ENCODE peak calls at places on chromosome 11, in four cellular contexts. One of them, this sample, is unnamed.

GRCh38 chr11:89205378-89205777 is 27.7 kb downstream of the TYR start:
- DNase-seq in H1: no peak
- DNase-seq in AG09309: no peak
- DNase-seq in HL-60: no peak
- DNase-seq in this sample: no peak

GRCh38 chr11:10674440-10674855 is 19.1 kb downstream of the IRAG1 start:
- DNase-seq in H1: no peak
- DNase-seq in AG09309: no peak
- DNase-seq in HL-60: no peak
- DNase-seq in this sample: no peak

GRCh38 chr11:11089805-11090204 is 232.0 kb upstream of the ZBED5 start:
- DNase-seq in HL-60: no peak
- DNase-seq in AG09309: no peak
- DNase-seq in H1: no peak
- DNase-seq in this sample: no peak

GRCh38 chr11:36333897-36334296 is 37.8 kb downstream of the PRR5L start:
- DNase-seq in H1: no peak
- DNase-seq in AG09309: no peak
- DNase-seq in HL-60: peak; percentile 8
- DNase-seq in this sample: peak; percentile 79

GRCh38 chr11:965206-965775 is 39.6 kb downstream of the AP2A2 start:
- DNase-seq in H1: no peak
- DNase-seq in AG09309: no peak
- DNase-seq in HL-60: no peak
- DNase-seq in this sample: no peak

GRCh38 chr11:110763249-110764011 is 51.2 kb upstream of the ARHGAP20 start:
- DNase-seq in AG09309: peak; percentile 72
- DNase-seq in H1: no peak
- DNase-seq in HL-60: no peak
- DNase-seq in this sample: peak; percentile 11

GRCh38 chr11:126307706-126308105 is 3.8 kb downstream of the DCPS start:
- DNase-seq in H1: peak; percentile 59
- DNase-seq in AG09309: no peak
- DNase-seq in HL-60: no peak
- DNase-seq in this sample: no peak

GRCh38 chr11:134951305-134951700 is 539.3 kb upstream of the B3GAT1 start:
- DNase-seq in H1: no peak
- DNase-seq in AG09309: peak; percentile 32
- DNase-seq in HL-60: no peak
- DNase-seq in this sample: no peak

GRCh38 chr11:43819926-43820325 is 60.7 kb upstream of the ALKBH3 start:
- DNase-seq in AG09309: no peak
- DNase-seq in HL-60: no peak
- DNase-seq in H1: no peak
- DNase-seq in this sample: no peak

GRCh38 chr11:29161216-29161615 is 855.6 kb downstream of the KCNA4 start:
- DNase-seq in HL-60: no peak
- DNase-seq in AG09309: no peak
- DNase-seq in H1: no peak
- DNase-seq in this sample: peak; percentile 4

GRCh38 chr11:36292311-36292722 is 3.1 kb upstream of the COMMD9 start:
- DNase-seq in HL-60: peak; percentile 31
- DNase-seq in AG09309: no peak
- DNase-seq in H1: peak; percentile 35
- DNase-seq in this sample: no peak

GRCh38 chr11:111762981-111763643 is 3.1 kb downstream of the PPP2R1B start:
- DNase-seq in AG09309: no peak
- DNase-seq in HL-60: no peak
- DNase-seq in H1: no peak
- DNase-seq in this sample: no peak

GRCh38 chr11:44754876-44755552 is 28.3 kb downstream of the TSPAN18 start:
- DNase-seq in AG09309: no peak
- DNase-seq in H1: no peak
- DNase-seq in HL-60: no peak
- DNase-seq in this sample: no peak

GRCh38 chr11:22192642-22193347 is at the start of gene ANO5:
- DNase-seq in H1: peak; percentile 87
- DNase-seq in HL-60: peak; percentile 5
- DNase-seq in AG09309: no peak
- DNase-seq in this sample: no peak

GRCh38 chr11:61968758-61969390 is 1.4 kb upstream of the FTH1 start:
- DNase-seq in AG09309: no peak
- DNase-seq in H1: no peak
- DNase-seq in HL-60: no peak
- DNase-seq in this sample: no peak

GRCh38 chr11:62141111-62142042 is 17.6 kb downstream of the INCENP start:
- DNase-seq in AG09309: no peak
- DNase-seq in H1: no peak
- DNase-seq in HL-60: no peak
- DNase-seq in this sample: no peak

GRCh38 chr11:692824-693414 is 2.1 kb downstream of the DEAF1 start:
- DNase-seq in HL-60: no peak
- DNase-seq in AG09309: no peak
- DNase-seq in H1: no peak
- DNase-seq in this sample: no peak

GRCh38 chr11:111417011-111417765 is 38.1 kb upstream of the POU2AF1 start:
- DNase-seq in AG09309: no peak
- DNase-seq in H1: no peak
- DNase-seq in HL-60: no peak
- DNase-seq in this sample: no peak

GRCh38 chr11:76347391-76347790 is 33.5 kb downstream of the THAP12 start:
- DNase-seq in AG09309: peak; percentile 16
- DNase-seq in H1: no peak
- DNase-seq in HL-60: no peak
- DNase-seq in this sample: no peak

GRCh38 chr11:114358711-114359110 is 41.6 kb downstream of the C11orf71 start:
- DNase-seq in AG09309: no peak
- DNase-seq in HL-60: no peak
- DNase-seq in H1: no peak
- DNase-seq in this sample: no peak

GRCh38 chr11:8080674-8081590 is at the start of gene TUB:
- DNase-seq in HL-60: no peak
- DNase-seq in H1: peak; percentile 77
- DNase-seq in AG09309: no peak
- DNase-seq in this sample: no peak

GRCh38 chr11:73178092-73178539 is 36.0 kb upstream of the FCHSD2 start:
- DNase-seq in H1: peak; percentile 81
- DNase-seq in HL-60: peak; percentile 62
- DNase-seq in AG09309: peak; percentile 64
- DNase-seq in this sample: peak; percentile 53

GRCh38 chr11:128195057-128195751 is 392.2 kb downstream of the ETS1 start:
- DNase-seq in H1: no peak
- DNase-seq in AG09309: no peak
- DNase-seq in HL-60: peak; percentile 59
- DNase-seq in this sample: no peak

GRCh38 chr11:31237819-31238771 is 131.4 kb downstream of the DCDC1 start:
- DNase-seq in H1: no peak
- DNase-seq in AG09309: no peak
- DNase-seq in HL-60: no peak
- DNase-seq in this sample: no peak

GRCh38 chr11:95142431-95142830 is 52.8 kb downstream of the ENDOD1 start:
- DNase-seq in HL-60: no peak
- DNase-seq in AG09309: no peak
- DNase-seq in H1: no peak
- DNase-seq in this sample: no peak

GRCh38 chr11:76787911-76788596 is 4.9 kb downstream of the TSKU start:
- DNase-seq in HL-60: no peak
- DNase-seq in AG09309: no peak
- DNase-seq in H1: no peak
- DNase-seq in this sample: no peak

GRCh38 chr11:67584881-67585873 is 1.6 kb downstream of the GSTP1 start:
- DNase-seq in HL-60: no peak
- DNase-seq in AG09309: no peak
- DNase-seq in H1: no peak
- DNase-seq in this sample: no peak
- H3K4me3 ChIP-seq in HL-60: peak overlapping the region; percentile 55
- H3K4me3 ChIP-seq in AG09309: peak overlapping the region; percentile 74
- H3K4me3 ChIP-seq in H1: peak overlapping the region; percentile 78
- H3K4me3 ChIP-seq in this sample: peak overlapping the region; percentile 95

DNA sequence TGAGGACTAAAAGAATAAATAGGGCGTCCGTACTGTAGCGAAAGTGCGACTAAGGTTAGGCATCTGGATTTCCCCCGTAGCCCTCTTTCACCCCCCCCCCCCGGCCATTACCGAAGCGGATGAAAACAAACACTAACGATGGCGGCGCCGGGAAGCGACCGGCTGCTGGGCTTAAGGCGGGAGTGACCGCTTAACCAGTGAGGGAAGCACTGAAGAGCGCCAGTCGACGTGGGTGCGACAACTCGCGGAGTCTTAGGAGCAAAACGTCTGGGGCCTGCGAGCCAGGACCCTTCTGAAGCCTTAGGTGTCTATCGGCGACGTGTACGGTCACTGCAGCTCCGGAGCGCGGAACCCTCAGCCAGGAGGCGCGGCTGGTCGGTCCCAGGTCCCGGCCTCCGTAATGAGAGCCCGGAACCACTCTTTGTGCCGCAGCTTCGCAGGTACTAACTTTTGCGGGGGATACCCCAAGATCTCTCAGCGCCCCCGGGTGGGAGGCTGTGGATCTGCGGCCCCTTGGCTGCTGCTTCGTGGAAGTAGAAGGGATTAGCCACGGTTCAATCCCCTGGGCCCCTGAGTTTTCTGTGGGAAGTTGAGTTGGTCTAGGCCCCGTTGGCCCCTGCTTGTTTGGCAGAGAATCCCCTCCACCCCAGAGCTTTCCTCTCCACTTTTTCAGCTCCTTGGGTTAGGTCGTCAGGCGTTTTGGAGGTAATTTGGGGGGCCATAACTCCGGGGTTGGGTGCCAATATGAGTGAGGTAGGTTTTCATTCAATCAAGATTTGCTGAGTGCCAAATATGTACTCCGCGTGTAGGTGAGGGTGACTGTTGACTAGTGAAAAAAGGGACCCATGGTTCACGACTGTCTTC is at the start of gene ATG13:
- DNase-seq in HL-60: peak; percentile 68
- DNase-seq in AG09309: no peak
- DNase-seq in H1: peak; percentile 85
- DNase-seq in this sample: peak; percentile 21
- TF ChIP-seq CTCF in HL-60: peak; percentile 58
- TF ChIP-seq CTCF in AG09309: peak; percentile 85
- TF ChIP-seq CTCF in H1: peak; percentile 53
- TF ChIP-seq CTCF in this sample: peak; percentile 85

DNA sequence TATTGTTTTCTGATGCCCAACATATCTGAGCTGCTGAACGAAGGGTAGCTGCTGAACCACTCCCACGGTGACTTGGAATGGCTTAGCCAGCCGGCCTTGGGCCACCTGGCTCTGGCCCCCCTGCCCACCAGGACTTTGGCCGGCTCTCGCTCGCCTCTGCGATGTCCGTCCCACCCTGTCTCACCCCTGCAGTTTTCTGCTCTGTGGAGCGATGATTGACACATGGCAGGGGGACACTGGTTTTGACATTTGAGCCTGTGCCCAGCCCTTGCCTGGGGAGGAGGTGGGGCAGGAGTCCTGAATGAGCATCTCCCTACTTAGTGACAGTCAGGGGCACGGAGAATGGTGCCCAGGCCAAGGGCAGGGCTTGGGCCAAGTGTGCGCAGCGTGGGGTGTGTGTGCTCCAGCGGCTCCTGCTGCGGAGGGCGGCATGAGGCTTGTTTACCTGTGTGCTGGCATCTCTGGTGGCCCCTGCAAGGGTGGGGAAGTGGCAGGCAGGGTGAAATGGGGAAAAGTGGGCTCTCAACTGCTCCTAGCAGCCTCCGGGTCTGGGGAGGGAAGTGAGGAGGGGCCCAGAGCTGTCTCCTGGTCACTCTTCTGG is 15.7 kb upstream of the CDKN1C start:
- DNase-seq in AG09309: no peak
- DNase-seq in H1: no peak
- DNase-seq in HL-60: no peak
- DNase-seq in this sample: no peak
- H3K4me3 ChIP-seq in AG09309: peak overlapping the region; percentile 76
- H3K4me3 ChIP-seq in H1: peak overlapping the region; percentile 40
- H3K4me3 ChIP-seq in HL-60: no peak overlapping the region
- H3K4me3 ChIP-seq in this sample: peak overlapping the region; percentile 54

DNA sequence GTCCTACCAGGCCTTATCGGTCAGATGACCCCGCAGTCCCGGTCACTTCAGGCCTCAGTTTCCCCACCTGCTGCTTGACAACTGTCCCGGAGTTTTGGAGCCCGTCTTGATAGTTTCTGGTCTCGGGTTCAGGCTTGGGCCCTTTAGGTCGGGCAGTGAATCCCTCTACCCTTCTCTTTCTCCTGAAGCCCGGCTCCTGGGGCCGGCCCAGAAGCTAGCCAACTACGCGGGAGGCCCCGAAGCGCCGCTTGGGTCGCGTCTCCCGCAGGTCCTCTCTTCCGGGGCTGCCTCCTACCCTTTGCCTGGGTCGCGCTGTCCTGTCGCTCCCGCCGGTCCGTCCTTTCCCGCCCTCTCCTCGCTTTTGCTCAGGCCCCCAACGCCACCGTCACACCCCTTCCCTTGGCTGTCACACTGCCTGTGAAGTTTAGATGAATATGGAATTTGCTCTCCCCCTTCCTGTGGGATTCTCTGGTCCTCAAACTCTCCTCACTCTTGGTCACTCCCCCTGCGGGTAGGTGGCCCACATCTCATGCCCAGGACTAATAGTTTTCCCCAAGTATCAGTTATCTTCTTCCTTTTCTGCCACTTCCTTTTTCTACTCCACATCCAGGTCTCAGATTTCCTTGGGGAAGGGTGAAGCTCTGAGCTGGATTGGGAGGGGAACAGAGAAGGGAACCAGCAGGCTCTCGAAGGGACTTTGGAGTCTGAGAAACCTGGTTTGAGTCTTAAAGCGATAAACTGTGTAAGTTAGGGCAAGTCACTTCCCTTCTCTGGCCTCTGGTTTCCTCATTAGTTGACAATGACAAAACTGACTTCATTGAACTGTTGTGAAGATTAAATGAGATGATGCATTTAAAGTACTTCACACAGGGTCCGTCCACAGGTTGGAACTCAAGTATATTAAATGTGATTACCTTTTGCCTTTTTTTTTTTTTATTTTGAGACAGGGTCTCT is 791 bp downstream of the RAB1B start:
- DNase-seq in H1: peak; percentile 70
- DNase-seq in AG09309: no peak
- DNase-seq in HL-60: peak; percentile 75
- DNase-seq in this sample: peak; percentile 30
- TF ChIP-seq CTCF in H1: peak; percentile 40
- TF ChIP-seq CTCF in AG09309: peak; percentile 28
- TF ChIP-seq CTCF in HL-60: peak; percentile 4
- TF ChIP-seq CTCF in this sample: peak; percentile 27

GRCh38 chr11:18191376-18191775 is 18.7 kb downstream of the MRGPRX4 start:
- DNase-seq in AG09309: no peak
- DNase-seq in HL-60: no peak
- DNase-seq in H1: no peak
- DNase-seq in this sample: no peak
- H3K4me3 ChIP-seq in AG09309: no peak overlapping the region
- H3K4me3 ChIP-seq in HL-60: no peak overlapping the region
- H3K4me3 ChIP-seq in H1: no peak overlapping the region
- H3K4me3 ChIP-seq in this sample: no peak overlapping the region

GRCh38 chr11:87301785-87302540 is 264.2 kb downstream of the TMEM135 start:
- DNase-seq in HL-60: no peak
- DNase-seq in AG09309: no peak
- DNase-seq in H1: no peak
- DNase-seq in this sample: no peak

GRCh38 chr11:87298155-87298554 is 260.4 kb downstream of the TMEM135 start:
- DNase-seq in HL-60: no peak
- DNase-seq in H1: no peak
- DNase-seq in AG09309: no peak
- DNase-seq in this sample: no peak

GRCh38 chr11:87299041-87299481 is 261.3 kb downstream of the TMEM135 start:
- DNase-seq in H1: no peak
- DNase-seq in AG09309: no peak
- DNase-seq in HL-60: no peak
- DNase-seq in this sample: no peak

GRCh38 chr11:87304350-87304749 is 266.6 kb downstream of the TMEM135 start:
- DNase-seq in H1: no peak
- DNase-seq in AG09309: no peak
- DNase-seq in HL-60: no peak
- DNase-seq in this sample: no peak

GRCh38 chr11:87300640-87301381 is 263.1 kb downstream of the TMEM135 start:
- DNase-seq in H1: no peak
- DNase-seq in AG09309: no peak
- DNase-seq in HL-60: no peak
- DNase-seq in this sample: no peak
- TF ChIP-seq CTCF in H1: no peak
- TF ChIP-seq CTCF in AG09309: no peak
- TF ChIP-seq CTCF in HL-60: no peak
- TF ChIP-seq CTCF in this sample: no peak

This sample was measured in HFF-Myc.